ENCODE peak calls at places on chromosomes 2 and 18, in ten cellular contexts. W is hypothalamus, X is NCI-H774, L is body of pancreas, M is NCI-H510A treated with DMSO at 0.1 percent for 48 hours, R is uterus, Y is cardiac muscle cell, U is HTR-8/SVneo, E is HFFc6, Q is fibroblast of pulmonary artery. F is an unnamed sample.

GRCh38 chr2:145060876-145061275 is 541.0 kb upstream of the ZEB2 start:
- DNase-seq in Y (no peak), X (no peak), Q (no peak), E (peak; percentile 46), W (no peak), M (no peak), R (no peak), L (no peak), U (no peak), F (no peak)

GRCh38 chr18:72208920-72209676 is 335.0 kb downstream of the CBLN2 start:
- DNase-seq in E (no peak), L (no peak), R (no peak), W (no peak), M (peak; percentile 36), Q (no peak), U (no peak), Y (no peak), X (no peak), F (no peak)

GRCh38 chr2:239178484-239178883 is 222.3 kb downstream of the HDAC4 start:
- DNase-seq in L (peak; percentile 3), M (no peak), U (no peak), Q (no peak), X (no peak), R (no peak), Y (no peak), W (no peak), E (no peak), F (no peak)

GRCh38 chr18:58241877-58242276 is 197.9 kb downstream of the NEDD4L start:
- DNase-seq in L (peak; percentile 63), R (no peak), X (no peak), W (no peak), E (peak; percentile 32), Y (no peak), U (no peak), M (peak; percentile 73), Q (peak; percentile 74), F (no peak)

GRCh38 chr2:96775160-96775559 is 14.5 kb downstream of the CNNM4 start:
- DNase-seq in M (no peak), U (no peak), Y (no peak), W (no peak), R (no peak), L (no peak), X (no peak), Q (no peak), E (no peak), F (no peak)

GRCh38 chr18:21112140-21112473 is 494 bp upstream of the ROCK1 start:
- DNase-seq in W (no peak), M (no peak), R (peak; percentile 85), E (no peak), Y (no peak), X (no peak), U (no peak), L (no peak), Q (no peak), F (peak; percentile 69)

GRCh38 chr18:12811191-12811950 is 72.7 kb downstream of the PTPN2 start:
- DNase-seq in L (no peak), R (no peak), W (no peak), E (peak; percentile 8), U (no peak), Q (no peak), M (no peak), X (no peak), Y (no peak), F (no peak)

GRCh38 chr2:72289283-72289682 is 141.6 kb upstream of the CYP26B1 start:
- DNase-seq in L (no peak), Y (no peak), M (no peak), Q (no peak), R (no peak), E (peak; percentile 36), U (no peak), W (no peak), X (no peak), F (no peak)

GRCh38 chr18:9231852-9232476 is 95.4 kb downstream of the ANKRD12 start:
- DNase-seq in E (no peak), L (no peak), Y (no peak), X (no peak), M (no peak), Q (no peak), U (no peak), W (no peak), R (no peak), F (no peak)

GRCh38 chr18:9066817-9067306 is 35.6 kb upstream of the NDUFV2 start:
- DNase-seq in W (no peak), Q (no peak), L (no peak), M (no peak), E (no peak), Y (no peak), X (no peak), U (no peak), R (no peak), F (no peak)

GRCh38 chr2:189826039-189826438 is 41.8 kb downstream of the PMS1 start:
- DNase-seq in E (no peak), U (no peak), L (no peak), Y (peak; percentile 7), Q (no peak), M (no peak), X (no peak), W (no peak), R (no peak), F (no peak)

GRCh38 chr18:80198994-80199748 is 48.1 kb downstream of the PARD6G start:
- DNase-seq in Q (no peak), Y (no peak), L (no peak), R (no peak), M (no peak), U (no peak), W (no peak), X (no peak), E (no peak), F (no peak)

GRCh38 chr2:81894451-81894990 is 1590.0 kb upstream of the LRRTM1 start:
- DNase-seq in E (no peak), M (no peak), X (no peak), R (no peak), W (no peak), Q (peak; percentile 8), Y (peak; percentile 21), U (peak; percentile 5), L (no peak), F (no peak)

F was measured in substantia nigra.